ENCODE peak calls at places on chromosomes 13 and 19, in six cellular contexts. G, U, D, Q, Z and H are unnamed samples.

GRCh38 chr19:14575428-14575980 is 3.6 kb upstream of the NDUFB7 start:
- DNase-seq in U (no peak), D (no peak), G (no peak), Z (no peak), Q (no peak), H (no peak)

GRCh38 chr13:109959903-109960302 is 173.5 kb upstream of the IRS2 start:
- DNase-seq in D (no peak), G (no peak), Z (no peak), Q (no peak), U (no peak), H (no peak)

GRCh38 chr19:13143135-13143534 is 7.0 kb downstream of the STX10 start:
- DNase-seq in Q (no peak), G (no peak), Z (no peak), D (peak; percentile 51), U (no peak), H (no peak)

GRCh38 chr13:48066310-48066989 is 28.5 kb downstream of the MED4 start:
- DNase-seq in U (no peak), Z (no peak), G (no peak), D (peak; percentile 65), Q (no peak), H (no peak)

GRCh38 chr19:38229585-38230073 is 5.6 kb upstream of the DPF1 start:
- DNase-seq in U (peak; percentile 95), G (peak; percentile 79), Q (no peak), Z (no peak), D (peak; percentile 79), H (peak; percentile 67)

GRCh38 chr19:42480335-42481095 is 37.8 kb upstream of the CXCL17 start:
- DNase-seq in D (no peak), Z (no peak), Q (no peak), U (no peak), G (no peak), H (no peak)

GRCh38 chr13:111029957-111030609 is 85.0 kb upstream of the ARHGEF7 start:
- DNase-seq in U (no peak), Z (no peak), Q (no peak), G (no peak), D (no peak), H (no peak)

GRCh38 chr19:8005534-8006256 is at the start of gene ELAVL1:
- DNase-seq in G (peak; percentile 90), Z (peak; percentile 93), Q (peak; percentile 87), D (peak; percentile 90), U (peak; percentile 96), H (peak; percentile 95)

GRCh38 chr19:41898235-41898634 is 15.3 kb downstream of the ARHGEF1 start:
- DNase-seq in G (no peak), Q (no peak), U (no peak), Z (no peak), D (no peak), H (no peak)

GRCh38 chr13:79044415-79044814 is 361.6 kb downstream of the RBM26 start:
- DNase-seq in Q (no peak), D (peak; percentile 65), G (no peak), U (no peak), Z (no peak), H (no peak)

GRCh38 chr13:43561081-43561480 is 225.7 kb downstream of the ENOX1 start:
- DNase-seq in Z (no peak), U (no peak), Q (no peak), D (no peak), G (no peak), H (no peak)

DNA sequence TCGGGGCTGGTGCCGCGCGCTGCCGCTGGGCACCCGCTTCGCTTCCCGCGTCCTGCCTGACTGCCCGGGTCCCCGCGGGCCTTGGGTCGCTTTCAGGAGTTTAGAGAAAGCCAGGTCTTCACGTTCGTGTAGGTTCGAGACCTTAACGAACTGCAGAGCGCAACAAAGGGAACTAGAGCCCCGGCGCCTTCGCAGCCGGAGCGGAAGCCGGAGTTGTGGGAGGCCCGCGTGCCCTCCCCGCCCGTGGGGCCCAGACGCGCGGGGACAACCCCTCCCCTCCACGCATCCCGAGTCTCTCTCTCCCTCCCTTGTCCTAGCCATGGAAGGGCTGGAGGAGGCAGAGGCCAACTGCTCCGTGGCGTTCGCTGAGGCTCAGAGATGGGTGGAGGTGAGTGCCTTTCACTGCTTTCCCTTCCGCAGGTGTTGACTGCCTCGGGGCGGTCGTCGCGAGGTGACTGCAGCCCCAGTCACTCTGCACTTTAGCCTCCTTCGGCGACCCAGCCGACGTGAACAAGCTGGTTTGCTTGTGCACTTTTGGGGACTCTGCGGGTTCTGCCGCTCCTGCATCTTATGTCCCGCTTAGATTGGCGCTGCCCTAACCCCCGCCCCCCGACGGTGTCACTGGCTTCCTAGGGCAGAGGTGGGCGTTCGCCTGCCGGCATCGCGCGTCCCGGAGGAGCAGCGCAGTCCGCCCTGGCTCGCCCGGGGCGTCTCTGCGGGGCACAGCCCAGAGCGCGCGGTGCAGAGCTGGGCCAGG is 387 bp downstream of the LMO7 start:
- DNase-seq in U (peak; percentile 10), Q (peak; percentile 31), D (peak; percentile 57), G (peak; percentile 57), Z (no peak), H (peak; percentile 39)
- TF ChIP-seq CTCF in U (no peak), Q (no peak), D (no peak), G (no peak), Z (no peak), H (no peak)

GRCh38 chr19:46928951-46929350 is 68.2 kb downstream of the ARHGAP35 start:
- DNase-seq in D (no peak), G (no peak), Z (no peak), Q (no peak), U (no peak), H (no peak)
- TF ChIP-seq CTCF in D (no peak), G (no peak), Z (no peak), Q (no peak), U (peak; percentile 33), H (no peak)

GRCh38 chr13:101783554-101783953 is 331.1 kb downstream of the ITGBL1 start:
- DNase-seq in G (no peak), Q (no peak), U (no peak), Z (no peak), D (no peak), H (no peak)

GRCh38 chr13:101784313-101784712 is 331.8 kb downstream of the ITGBL1 start:
- DNase-seq in U (no peak), Q (no peak), D (no peak), Z (no peak), G (no peak), H (no peak)

GRCh38 chr13:101785858-101786257 is 333.4 kb downstream of the ITGBL1 start:
- DNase-seq in Q (no peak), D (peak; percentile 32), U (peak; percentile 61), G (peak; percentile 58), Z (no peak), H (peak; percentile 49)
- TF ChIP-seq CTCF in Q (no peak), D (peak; percentile 46), U (no peak), G (no peak), Z (no peak), H (no peak)

GRCh38 chr13:53200498-53201453 is 172.2 kb downstream of the OLFM4 start:
- DNase-seq in Q (peak; percentile 49), D (no peak), G (peak; percentile 90), Z (peak; percentile 65), U (peak; percentile 93), H (peak; percentile 92)
- TF ChIP-seq CTCF in Q (peak; percentile 34), D (peak; percentile 54), G (peak; percentile 92), Z (no peak), U (peak; percentile 60), H (peak; percentile 91)